ENCODE peak calls at places on chromosomes 4 and X, in five cellular contexts. G is mammary epithelial cell, U is PC-3, P is adrenal gland, X is lung. L is an unnamed sample. For H3K36me3, the result is how much of the 10 kb centered on the place peaks cover.

GRCh38 chr4:188975271-188975670 is 836.0 kb downstream of the TRIML1 start:
- DNase-seq in G (no peak), U (no peak), P (no peak), X (no peak), L (no peak)

GRCh38 chr4:42412251-42412650 is 15.0 kb downstream of the SHISA3 start:
- DNase-seq in G (no peak), U (peak), P (no peak), X (no peak), L (no peak)

GRCh38 chr4:153111426-153112070 is 92.7 kb upstream of the TRIM2 start:
- DNase-seq in G (no peak), U (no peak), P (no peak), X (no peak), L (no peak)

GRCh38 chr4:107935246-107935645 is 3.9 kb downstream of the CYP2U1 start:
- DNase-seq in G (no peak), U (no peak), P (no peak), X (no peak), L (no peak)

GRCh38 chr4:126046081-126046614 is 731.4 kb downstream of the FAT4 start:
- DNase-seq in G (no peak), U (no peak), P (no peak), X (no peak), L (peak)

GRCh38 chr4:145944886-145945285 is 6.3 kb upstream of the ZNF827 start:
- DNase-seq in G (no peak), U (no peak), P (no peak), X (no peak), L (no peak)

GRCh38 chr4:111639876-111640275 is 505.4 kb upstream of the FAM241A start:
- DNase-seq in G (peak), U (peak), P (no peak), X (no peak), L (peak)

GRCh38 chr4:8909548-8909947 is 37.9 kb upstream of the HMX1 start:
- DNase-seq in G (no peak), U (no peak), P (no peak), X (no peak), L (no peak)

GRCh38 chrX:22192419-22193086 is 80.2 kb upstream of the CBLL2 start:
- DNase-seq in G (peak), U (peak), P (peak), X (peak), L (peak)

GRCh38 chrX:108270280-108270679 is 167.9 kb downstream of the COL4A6 start:
- DNase-seq in G (peak), U (no peak), P (no peak), X (no peak), L (no peak)

GRCh38 chrX:86806786-86807185 is 658.5 kb downstream of the DACH2 start:
- DNase-seq in G (peak), U (peak), P (no peak), X (no peak), L (peak)

GRCh38 chr4:184387351-184387750 is 87.0 kb downstream of the IRF2 start:
- DNase-seq in G (no peak), U (no peak), P (no peak), X (no peak), L (no peak)

GRCh38 chrX:132413459-132413858 is 75.4 kb downstream of the MBNL3 start:
- DNase-seq in G (no peak), U (no peak), P (no peak), X (no peak), L (no peak)

GRCh38 chr4:173214231-173214630 is 45.6 kb downstream of the GALNT7 start:
- DNase-seq in G (no peak), U (no peak), P (no peak), X (no peak), L (no peak)

GRCh38 chr4:163681208-163681821 is 186.8 kb downstream of the TMA16 start:
- DNase-seq in G (no peak), U (peak), P (peak), X (no peak), L (peak)

GRCh38 chr4:16031554-16032381 is 52.1 kb downstream of the PROM1 start:
- DNase-seq in G (no peak), U (no peak), P (no peak), X (no peak), L (no peak)

GRCh38 chrX:9668537-9668936 is 97.1 kb downstream of the GPR143 start:
- DNase-seq in G (no peak), U (no peak), P (no peak), X (no peak), L (no peak)

GRCh38 chr4:64158648-64159326 is 250.5 kb downstream of the TECRL start:
- DNase-seq in G (peak), U (peak), P (peak), X (peak), L (peak)

GRCh38 chr4:682490-683172 is 6.3 kb downstream of the SLC49A3 start:
- DNase-seq in G (no peak), U (no peak), P (no peak), X (no peak), L (no peak)

GRCh38 chr4:8694651-8695151 is 102.1 kb downstream of the CPZ start:
- DNase-seq in G (no peak), U (no peak), P (no peak), X (no peak), L (no peak)

GRCh38 chr4:5199142-5199541 is 147.9 kb downstream of the STK32B start:
- DNase-seq in G (no peak), U (no peak), P (no peak), X (no peak), L (no peak)

GRCh38 chr4:176837176-176837915 is 44.6 kb upstream of the VEGFC start:
- DNase-seq in G (no peak), U (no peak), P (no peak), X (no peak), L (no peak)

GRCh38 chr4:173835863-173836262 is 305.8 kb upstream of the HAND2 start:
- DNase-seq in G (peak), U (peak), P (peak), X (no peak), L (no peak)

GRCh38 chr4:98467627-98468072 is 190.8 kb downstream of the TSPAN5 start:
- DNase-seq in G (peak), U (peak), P (peak), X (peak), L (peak)

GRCh38 chr4:3261411-3262207 is 12.7 kb downstream of the MSANTD1 start:
- DNase-seq in G (no peak), U (no peak), P (peak), X (no peak), L (peak)

GRCh38 chrX:2967998-2968909 is 38.1 kb upstream of the ARSH start:
- DNase-seq in G (peak), U (peak), P (no peak), X (no peak), L (no peak)

GRCh38 chr4:155094421-155094820 is 114.0 kb upstream of the NPY2R start:
- DNase-seq in G (no peak), U (no peak), P (no peak), X (no peak), L (no peak)

GRCh38 chr4:87134122-87134521 is 86.3 kb downstream of the KLHL8 start:
- DNase-seq in G (no peak), U (no peak), P (no peak), X (no peak), L (no peak)
- H3K36me3 ChIP-seq in G (under half), U (under half), P (half or more), X (under half), L (half or more)

DNA sequence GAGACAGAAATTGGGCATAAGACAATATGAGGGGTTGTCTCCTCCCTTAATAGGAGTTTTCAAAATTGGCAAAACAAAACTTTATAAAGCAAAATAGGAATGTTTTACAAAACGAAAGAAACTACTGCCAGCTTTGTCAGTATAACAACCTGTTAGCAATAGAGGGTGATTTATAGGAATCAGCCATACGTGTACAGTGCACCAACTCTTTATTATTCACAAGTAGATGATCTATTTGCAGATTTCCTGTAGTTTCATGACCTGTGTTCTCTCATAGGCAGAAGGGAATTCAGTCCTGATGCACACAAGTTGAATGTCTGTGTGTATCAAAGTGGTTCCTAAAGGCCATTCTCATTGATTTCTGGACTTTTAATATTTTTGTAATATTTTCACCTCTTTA is 116.3 kb downstream of the MFAP3L start:
- DNase-seq in G (no peak), U (no peak), P (no peak), X (no peak), L (no peak)
- H3K4me3 ChIP-seq in G (no peak), U (no peak), P (no peak), X (no peak), L (no peak)

GRCh38 chrX:49165901-49166881 is 3.6 kb downstream of the MAGIX start:
- DNase-seq in G (peak), U (no peak), P (peak), X (peak), L (no peak)
- TF ChIP-seq CTCF in G (peak), U (no peak), P (no peak), X (no peak), L (no peak)

DNA sequence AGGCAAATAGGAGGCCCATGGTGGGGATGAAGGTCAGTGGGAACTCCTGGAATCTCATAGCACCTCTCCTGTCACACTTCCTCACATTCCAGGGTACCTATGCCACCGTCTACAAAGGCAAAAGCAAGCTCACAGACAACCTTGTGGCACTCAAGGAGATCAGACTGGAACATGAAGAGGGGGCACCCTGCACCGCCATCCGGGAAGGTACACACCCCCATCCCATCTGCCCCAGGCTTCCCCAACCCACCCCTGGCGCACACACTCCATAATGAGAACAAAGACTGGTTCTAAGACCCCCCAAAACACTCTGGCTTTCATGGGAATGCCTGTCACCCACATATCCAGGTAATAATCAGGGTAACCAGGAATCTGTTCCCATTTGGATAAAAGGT is 6.4 kb downstream of the CDK16 start:
- DNase-seq in G (no peak), U (no peak), P (peak), X (no peak), L (no peak)
- H3K36me3 ChIP-seq in G (under half), U (half or more), P (under half), X (under half), L (half or more)

GRCh38 chrX:48918303-48918643 is 551 bp downstream of the PIM2 start:
- DNase-seq in G (no peak), U (no peak), P (no peak), X (no peak), L (no peak)

GRCh38 chrX:48919360-48919821 is 567 bp upstream of the PIM2 start:
- DNase-seq in G (no peak), U (no peak), P (peak), X (no peak), L (peak)

GRCh38 chrX:48918644-48919340 is at the start of gene PIM2:
- DNase-seq in G (peak), U (peak), P (peak), X (peak), L (peak)

GRCh38 chrX:48920713-48921104 is 1.9 kb upstream of the PIM2 start:
- DNase-seq in G (no peak), U (no peak), P (no peak), X (no peak), L (no peak)

DNA sequence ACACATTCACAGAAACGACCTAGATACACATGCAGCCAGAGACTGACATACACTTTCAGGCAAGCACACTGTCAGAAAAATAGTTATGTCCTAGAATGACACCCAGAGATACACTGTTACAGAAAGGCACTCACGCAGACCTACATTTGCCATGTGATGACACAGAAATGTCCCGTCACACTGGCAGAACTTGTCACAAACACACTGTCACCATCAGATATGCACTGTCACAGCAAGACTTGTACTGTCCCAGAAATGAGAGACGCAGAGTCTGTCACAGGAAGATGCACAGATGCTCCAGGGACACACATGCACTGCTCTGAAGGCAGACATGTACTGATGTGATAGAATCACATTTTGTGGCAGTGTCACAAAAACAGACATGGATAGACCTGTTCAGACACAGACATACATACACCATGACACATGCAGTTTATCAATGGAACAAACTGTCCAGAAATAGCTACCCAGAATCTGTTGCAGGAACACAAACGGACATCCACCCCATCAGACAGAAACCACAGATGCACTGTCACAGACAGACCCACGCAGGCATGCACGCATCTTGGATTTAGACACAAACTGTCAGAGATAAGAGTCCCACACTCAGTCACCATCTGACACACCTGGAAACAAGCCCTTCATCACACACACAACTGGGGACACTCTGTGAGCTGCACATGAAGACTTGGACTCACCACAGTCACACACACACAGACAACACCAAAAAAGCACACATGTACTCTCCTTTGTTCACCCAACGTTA is 1.3 kb upstream of the PIM2 start:
- DNase-seq in G (no peak), U (no peak), P (no peak), X (no peak), L (no peak)
- H3K4me3 ChIP-seq in G (no peak), U (peak), P (no peak), X (no peak), L (no peak)

DNA sequence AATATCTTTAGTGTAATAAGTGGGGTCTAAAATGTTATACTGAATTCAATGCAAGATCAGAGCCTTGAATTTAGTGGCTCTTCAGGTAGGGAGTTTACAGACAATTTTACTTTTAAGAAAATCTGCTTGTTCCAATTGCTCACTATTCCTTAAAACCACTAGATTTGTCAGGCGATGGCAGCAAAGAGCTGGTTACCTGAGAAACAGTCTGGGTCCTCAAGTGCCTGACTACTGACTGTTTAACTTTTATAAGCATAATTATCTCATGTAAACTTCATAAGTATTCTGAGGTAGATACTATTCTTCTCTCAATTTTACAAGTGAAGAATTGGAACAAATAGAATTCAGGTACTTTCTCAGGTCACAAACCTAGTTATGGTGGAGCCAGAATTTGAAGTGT is 84.3 kb downstream of the RRAGB start:
- DNase-seq in G (no peak), U (peak), P (no peak), X (no peak), L (no peak)
- TF ChIP-seq CTCF in G (peak), U (no peak), P (no peak), X (no peak), L (no peak)